ENCODE peak calls at places on chromosomes 5 and 9, in ten cellular contexts. K is iPS DF 6.9; M is aorta; Y is PC-3; S is neural progenitor cell; V is tibial artery; C is H9; F is ovary; Q is psoas muscle; Z is CD8-positive, alpha-beta memory T cell. U is an unnamed sample. For H3K9me3 and H3K4me1, the result is how much of the 10 kb centered on the place peaks cover.

GRCh38 chr5:69079556-69079955 is 14.3 kb upstream of the SLC30A5 start:
- DNase-seq in F (no peak), Q (no peak), Y (no peak), Z (no peak), K (no peak), S (no peak), C (no peak), M (no peak), V (no peak), U (no peak)

GRCh38 chr5:131795128-131795719 is 1.6 kb downstream of the FNIP1 start:
- DNase-seq in Y (no peak), F (no peak), K (no peak), C (no peak), M (no peak), S (no peak), V (no peak), Q (no peak), Z (no peak), U (no peak)

GRCh38 chr9:110410926-110411325 is 73.3 kb upstream of the TXNDC8 start:
- DNase-seq in K (no peak), C (no peak), F (no peak), Z (no peak), Y (no peak), V (no peak), M (no peak), Q (no peak), S (no peak), U (no peak)

GRCh38 chr9:89953824-89954223 is 349.0 kb downstream of the GADD45G start:
- DNase-seq in F (no peak), S (no peak), Q (no peak), Z (no peak), Y (no peak), M (no peak), K (no peak), V (no peak), C (no peak), U (peak)

GRCh38 chr5:33343661-33344327 is 97.0 kb upstream of the TARS1 start:
- DNase-seq in Z (no peak), M (no peak), V (no peak), Q (no peak), K (no peak), F (no peak), Y (peak), S (no peak), C (no peak), U (no peak)

GRCh38 chr5:176883700-176884570 is 15.2 kb downstream of the HK3 start:
- DNase-seq in K (no peak), Q (no peak), Y (no peak), C (no peak), Z (no peak), V (no peak), S (no peak), F (no peak), M (peak), U (no peak)

GRCh38 chr5:177367981-177368960 is 10.5 kb downstream of the RGS14 start:
- DNase-seq in S (no peak), V (no peak), M (no peak), C (no peak), K (no peak), Q (no peak), Z (no peak), F (no peak), Y (no peak), U (no peak)

GRCh38 chr5:141841781-141842180 is 36.4 kb downstream of the PCDH1 start:
- DNase-seq in V (peak), S (no peak), Y (no peak), C (no peak), F (no peak), M (no peak), Q (no peak), K (no peak), Z (no peak), U (no peak)

GRCh38 chr5:172043822-172044221 is 37.4 kb upstream of the FBXW11 start:
- DNase-seq in F (no peak), S (no peak), Z (no peak), C (no peak), K (no peak), Y (no peak), M (no peak), V (no peak), Q (no peak), U (no peak)

GRCh38 chr5:143930561-143930960 is 118.6 kb downstream of the HMHB1 start:
- DNase-seq in M (no peak), S (no peak), K (no peak), Z (no peak), Q (no peak), C (no peak), F (no peak), V (no peak), Y (no peak), U (no peak)

GRCh38 chr9:967851-968641 is 8.4 kb upstream of the DMRT3 start:
- DNase-seq in Z (no peak), S (peak), Y (no peak), F (no peak), C (peak), M (no peak), V (no peak), K (no peak), Q (no peak), U (no peak)

GRCh38 chr5:126720369-126720768 is 56.6 kb upstream of the LMNB1 start:
- DNase-seq in C (no peak), K (no peak), S (no peak), V (no peak), Z (no peak), M (no peak), Q (no peak), F (no peak), Y (no peak), U (no peak)

GRCh38 chr5:97874491-97874890 is 691.4 kb upstream of the RIOK2 start:
- DNase-seq in Z (no peak), Y (peak), F (no peak), V (no peak), S (no peak), M (no peak), K (no peak), Q (no peak), C (no peak), U (no peak)

GRCh38 chr9:129026442-129027223 is 1.5 kb downstream of the SH3GLB2 start:
- DNase-seq in F (no peak), C (peak), V (no peak), K (no peak), M (no peak), Z (no peak), Y (peak), S (peak), Q (peak), U (no peak)

GRCh38 chr9:124239249-124240073 is 18.3 kb upstream of the NEK6 start:
- DNase-seq in F (no peak), V (peak), Z (no peak), S (no peak), Y (no peak), Q (peak), M (peak), K (no peak), C (no peak), U (no peak)

GRCh38 chr5:137320056-137321045 is 178.8 kb downstream of the SPOCK1 start:
- DNase-seq in Z (no peak), Q (no peak), V (no peak), K (peak), Y (peak), C (peak), S (peak), F (no peak), M (no peak), U (no peak)

GRCh38 chr9:128702949-128703615 is 779 bp downstream of the PKN3 start:
- DNase-seq in S (peak), K (no peak), Q (peak), Y (no peak), Z (no peak), M (peak), V (no peak), C (peak), F (no peak), U (peak)

GRCh38 chr9:223167-223566 is 8.5 kb downstream of the DOCK8 start:
- DNase-seq in Z (no peak), V (no peak), K (no peak), C (no peak), F (no peak), Q (no peak), M (no peak), Y (no peak), S (peak), U (no peak)

GRCh38 chr5:174729075-174729680 is 4.8 kb downstream of the MSX2 start:
- DNase-seq in Y (no peak), V (no peak), M (no peak), Z (no peak), C (peak), K (no peak), Q (no peak), S (peak), F (no peak), U (no peak)

GRCh38 chr5:173598686-173599085 is 17.8 kb downstream of the BOD1 start:
- DNase-seq in Z (no peak), S (no peak), V (no peak), F (no peak), K (no peak), M (no peak), Y (no peak), C (no peak), Q (no peak), U (no peak)

GRCh38 chr5:128092144-128092543 is 8.6 kb downstream of the SLC12A2 start:
- DNase-seq in Q (no peak), F (no peak), K (no peak), C (no peak), Y (no peak), S (no peak), M (no peak), Z (no peak), V (no peak), U (no peak)

GRCh38 chr5:164237531-164237930 is 732.1 kb downstream of the MAT2B start:
- DNase-seq in S (no peak), V (no peak), Q (no peak), Z (no peak), C (no peak), F (no peak), K (no peak), M (no peak), Y (no peak), U (no peak)

GRCh38 chr5:175542232-175542965 is 64.0 kb downstream of the SFXN1 start:
- DNase-seq in S (no peak), Y (no peak), M (no peak), K (no peak), F (no peak), V (no peak), C (no peak), Z (no peak), Q (no peak), U (no peak)

GRCh38 chr9:132548971-132549649 is 33.3 kb upstream of the BARHL1 start:
- DNase-seq in V (no peak), S (no peak), Z (no peak), K (no peak), M (peak), F (no peak), C (no peak), Y (peak), Q (peak), U (no peak)

GRCh38 chr5:126647071-126647470 is 46.3 kb downstream of the PHAX start:
- DNase-seq in S (no peak), Z (no peak), V (no peak), Q (no peak), K (no peak), Y (no peak), F (no peak), M (no peak), C (no peak), U (no peak)

GRCh38 chr5:99104538-99105132 is 175.8 kb upstream of the CHD1 start:
- DNase-seq in V (no peak), Q (no peak), F (no peak), Z (peak), M (no peak), Y (peak), S (peak), K (peak), C (no peak), U (no peak)

GRCh38 chr5:80251636-80252035 is 4.2 kb downstream of the SERINC5 start:
- DNase-seq in K (no peak), M (no peak), V (no peak), Q (peak), C (no peak), F (no peak), S (no peak), Y (no peak), Z (no peak), U (peak)

GRCh38 chr5:65037845-65038815 is 269.4 kb downstream of the CWC27 start:
- DNase-seq in Q (no peak), M (no peak), K (peak), C (peak), S (peak), Y (peak), V (no peak), F (peak), Z (peak), U (peak)

GRCh38 chr5:57665146-57665936 is 182.7 kb upstream of the ACTBL2 start:
- DNase-seq in S (no peak), Q (no peak), C (no peak), F (no peak), Y (peak), K (no peak), V (no peak), Z (no peak), M (no peak), U (no peak)

GRCh38 chr5:6804766-6805165 is 91.5 kb downstream of the TENT4A start:
- DNase-seq in Z (no peak), F (no peak), Q (no peak), M (no peak), V (no peak), K (no peak), S (no peak), Y (no peak), C (no peak), U (no peak)

GRCh38 chr5:168939131-168939530 is 360.0 kb upstream of the PANK3 start:
- DNase-seq in Y (no peak), V (no peak), F (no peak), Q (no peak), C (no peak), Z (no peak), K (no peak), M (no peak), S (no peak), U (no peak)

GRCh38 chr9:131670247-131670681 is 69.6 kb downstream of the RAPGEF1 start:
- DNase-seq in Z (no peak), M (no peak), S (no peak), K (no peak), Q (peak), Y (no peak), V (peak), C (no peak), F (no peak), U (peak)

GRCh38 chr9:95725045-95725444 is 150.4 kb upstream of the ERCC6L2 start:
- DNase-seq in Q (no peak), Z (no peak), C (no peak), Y (no peak), M (no peak), K (no peak), V (no peak), F (no peak), S (no peak), U (no peak)

GRCh38 chr5:28766565-28767158 is 1728.3 kb upstream of the CDH9 start:
- DNase-seq in V (no peak), M (no peak), F (no peak), Z (no peak), Y (peak), C (no peak), S (peak), K (no peak), Q (no peak), U (no peak)

GRCh38 chr5:85375525-85375924 is 990.8 kb upstream of the EDIL3 start:
- DNase-seq in M (no peak), Z (no peak), C (no peak), V (no peak), Q (no peak), K (no peak), Y (no peak), F (no peak), S (no peak), U (no peak)

GRCh38 chr9:34746526-34746925 is 36.6 kb upstream of the CCL21 start:
- DNase-seq in Q (no peak), F (no peak), M (no peak), V (no peak), C (no peak), Z (no peak), K (no peak), S (no peak), Y (peak), U (no peak)

GRCh38 chr5:139636207-139636792 is 11.8 kb upstream of the CXXC5 start:
- DNase-seq in V (no peak), Y (no peak), C (no peak), S (no peak), Z (peak), F (no peak), M (no peak), Q (no peak), K (no peak), U (no peak)

DNA sequence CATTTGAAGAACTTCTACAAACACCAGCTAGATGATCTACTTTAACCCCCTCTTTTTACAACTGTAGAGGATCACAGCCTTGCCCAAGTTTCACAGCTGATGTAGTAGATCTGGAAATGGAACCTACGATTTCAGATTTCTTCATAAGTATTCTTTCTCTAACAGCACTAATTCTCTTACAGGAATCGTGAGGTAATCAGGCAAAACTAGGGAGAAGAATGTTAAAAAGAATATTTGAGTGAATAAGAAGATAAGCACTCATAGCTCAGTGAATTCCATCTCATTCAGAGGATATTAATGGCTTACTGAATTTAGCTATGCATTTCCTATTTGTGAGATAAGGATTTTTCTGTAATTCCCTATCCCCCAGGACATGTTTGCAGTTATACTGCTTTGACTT is 42.1 kb downstream of the NADK2 start:
- DNase-seq in F (no peak), K (no peak), Q (no peak), Z (no peak), S (no peak), V (no peak), C (no peak), M (no peak), Y (no peak), U (no peak)
- H3K9me3 ChIP-seq in F (under half), K (under half), Q (under half), Z (under half), S (under half), V (under half), C (under half), M (under half), Y (under half), U (under half)

GRCh38 chr5:159002201-159002600 is 97.5 kb downstream of the EBF1 start:
- DNase-seq in K (no peak), C (no peak), F (no peak), M (no peak), Q (no peak), S (no peak), Z (no peak), Y (no peak), V (no peak), U (no peak)
- H3K4me1 ChIP-seq in K (under half), C (under half), F (under half), M (under half), Q (under half), S (under half), Z (under half), Y (under half), V (half or more), U (under half)

GRCh38 chr5:180253036-180253824 is 38.7 kb downstream of the MAPK9 start:
- DNase-seq in Y (no peak), K (no peak), M (no peak), V (no peak), Z (no peak), S (no peak), C (no peak), F (no peak), Q (no peak), U (no peak)
- H3K9me3 ChIP-seq in Y (under half), K (under half), M (under half), V (half or more), Z (under half), S (half or more), C (half or more), F (half or more), Q (half or more), U (under half)

GRCh38 chr9:127580371-127580770 is 31.7 kb upstream of the STXBP1 start:
- DNase-seq in V (no peak), Z (no peak), M (no peak), K (no peak), F (no peak), Q (no peak), C (no peak), S (no peak), Y (no peak), U (no peak)

GRCh38 chr9:127578627-127578951 is 33.5 kb upstream of the STXBP1 start:
- DNase-seq in Q (no peak), S (no peak), C (no peak), Y (no peak), M (no peak), K (no peak), Z (no peak), V (no peak), F (no peak), U (no peak)

GRCh38 chr9:127580879-127581278 is 31.2 kb upstream of the STXBP1 start:
- DNase-seq in C (no peak), F (no peak), Q (no peak), Y (no peak), M (no peak), K (no peak), V (no peak), S (no peak), Z (no peak), U (peak)

GRCh38 chr9:127575875-127576778 is 36.0 kb upstream of the STXBP1 start:
- DNase-seq in V (no peak), C (no peak), S (no peak), Q (no peak), M (no peak), K (no peak), Y (no peak), F (no peak), Z (no peak), U (no peak)

DNA sequence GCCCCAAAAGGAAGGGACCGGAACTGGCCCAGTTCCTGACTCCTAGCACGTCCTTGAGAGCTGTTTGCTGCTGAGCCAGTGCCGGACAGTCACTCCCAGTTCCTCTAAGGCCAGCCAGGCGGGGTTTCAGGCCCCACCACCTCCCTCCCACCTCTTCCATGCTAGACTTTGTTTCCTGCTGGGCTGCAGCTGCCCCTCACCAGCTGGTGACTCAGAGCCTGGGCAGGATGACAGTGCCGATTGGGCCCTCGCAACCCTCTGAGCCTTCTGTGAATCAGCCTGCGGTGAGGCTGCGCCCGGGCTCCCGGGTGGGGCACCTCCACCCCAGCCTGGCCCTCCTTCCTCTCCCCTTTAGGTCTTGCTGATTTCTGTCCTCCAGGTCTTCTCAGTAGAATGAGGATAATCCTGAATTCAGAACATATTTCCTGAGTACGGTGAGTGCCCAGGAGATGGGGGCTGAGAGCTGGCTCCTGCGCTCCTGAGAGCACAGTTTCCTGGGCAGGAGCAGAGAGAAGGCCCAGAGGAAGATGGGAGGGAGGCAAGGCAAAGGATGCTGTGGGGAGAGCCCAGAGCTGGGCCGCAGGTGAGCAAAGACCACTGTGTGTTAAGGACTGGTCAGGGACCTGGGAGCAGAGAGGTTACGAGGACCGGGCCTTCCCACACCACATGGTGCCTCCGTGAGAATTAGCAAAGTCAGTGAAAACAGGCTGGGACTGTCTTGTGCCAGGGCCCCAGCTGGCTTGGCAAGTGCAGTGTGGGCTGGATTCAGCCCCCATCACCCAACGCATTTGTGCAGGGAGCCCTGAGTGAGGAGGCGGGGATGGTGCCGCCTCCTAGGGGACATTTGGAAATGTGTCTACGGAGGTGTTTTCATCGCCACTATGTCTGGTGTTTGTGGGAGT is 32.9 kb upstream of the STXBP1 start:
- DNase-seq in K (no peak), Z (peak), Q (peak), F (peak), S (peak), M (peak), Y (peak), V (peak), C (peak), U (peak)
- H3K4me1 ChIP-seq in K (under half), Z (under half), Q (under half), F (under half), S (under half), M (under half), Y (under half), V (under half), C (under half), U (under half)

DNA sequence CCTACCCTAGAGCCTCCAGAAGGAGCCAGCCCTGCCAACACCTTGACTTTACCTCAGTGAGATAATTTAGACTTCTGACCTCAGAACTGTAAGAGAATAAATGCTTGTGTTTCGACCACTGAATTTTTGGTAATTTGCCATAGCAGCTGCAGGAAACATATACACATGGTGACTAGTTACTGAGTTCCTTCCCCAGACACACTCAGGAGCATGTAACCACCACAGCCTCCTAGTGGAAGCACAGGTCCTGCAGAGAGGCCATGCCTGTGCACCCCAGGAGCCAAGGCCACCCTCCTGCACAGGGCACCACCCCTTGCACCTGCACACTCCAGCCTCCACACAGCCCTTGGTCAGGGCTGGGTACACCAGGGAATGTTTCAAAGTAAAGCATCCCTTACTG is 7.6 kb upstream of the CAMSAP1 start:
- DNase-seq in Y (peak), Q (no peak), K (no peak), C (no peak), S (no peak), M (no peak), F (no peak), V (no peak), Z (no peak), U (no peak)
- H3K9me3 ChIP-seq in Y (under half), Q (under half), K (under half), C (under half), S (under half), M (under half), F (under half), V (half or more), Z (under half), U (under half)

U was measured in right cardiac atrium.